ENCODE peak calls at places on chromosomes 4 and X, in seven cellular contexts. L, K, G, W, Y, U and X are unnamed samples.

GRCh38 chrX:71366674-71367256 is 608 bp downstream of the TAF1 start:
- DNase-seq in L (peak), K (peak), G (peak), W (no peak), Y (peak), U (no peak), X (no peak)

GRCh38 chr4:58600290-58600689 is 1490.1 kb upstream of the IGFBP7 start:
- DNase-seq in L (no peak), K (no peak), G (no peak), W (no peak), Y (no peak), U (no peak), X (no peak)

GRCh38 chr4:183422962-183423653 is 21.3 kb upstream of the CDKN2AIP start:
- DNase-seq in L (no peak), K (no peak), G (peak), W (no peak), Y (no peak), U (no peak), X (peak)

GRCh38 chr4:1691737-1692373 is 7.7 kb upstream of the FAM53A start:
- DNase-seq in L (no peak), K (peak), G (no peak), W (peak), Y (no peak), U (no peak), X (no peak)

GRCh38 chr4:116015062-116015461 is 901.6 kb upstream of the NDST4 start:
- DNase-seq in L (no peak), K (no peak), G (no peak), W (no peak), Y (no peak), U (no peak), X (no peak)

GRCh38 chr4:139806929-139807328 is 141.3 kb downstream of the MGST2 start:
- DNase-seq in L (no peak), K (no peak), G (no peak), W (no peak), Y (no peak), U (no peak), X (no peak)

GRCh38 chr4:76457885-76458284 is 22.9 kb downstream of the SHROOM3 start:
- DNase-seq in L (peak), K (no peak), G (no peak), W (no peak), Y (no peak), U (no peak), X (peak)

GRCh38 chr4:14783011-14783877 is 219.0 kb upstream of the CPEB2 start:
- DNase-seq in L (no peak), K (no peak), G (peak), W (no peak), Y (peak), U (no peak), X (peak)

GRCh38 chrX:100413231-100413630 is 3.2 kb upstream of the PCDH19 start:
- DNase-seq in L (peak), K (no peak), G (peak), W (no peak), Y (peak), U (no peak), X (peak)

GRCh38 chr4:3302164-3302785 is 9.5 kb downstream of the RGS12 start:
- DNase-seq in L (no peak), K (no peak), G (no peak), W (peak), Y (peak), U (no peak), X (peak)

GRCh38 chrX:85570496-85570895 is 191.0 kb upstream of the POF1B start:
- DNase-seq in L (no peak), K (no peak), G (no peak), W (no peak), Y (no peak), U (no peak), X (no peak)

GRCh38 chr4:169010125-169011023 is at the start of gene CBR4:
- DNase-seq in L (peak), K (peak), G (peak), W (peak), Y (peak), U (peak), X (peak)

GRCh38 chr4:140703463-140703862 is 52.7 kb downstream of the TBC1D9 start:
- DNase-seq in L (no peak), K (no peak), G (peak), W (no peak), Y (no peak), U (no peak), X (no peak)

GRCh38 chr4:108370291-108370690 is 201.6 kb upstream of the LEF1 start:
- DNase-seq in L (no peak), K (no peak), G (no peak), W (no peak), Y (peak), U (no peak), X (no peak)

GRCh38 chrX:74280759-74281158 is 23.2 kb upstream of the ZCCHC13 start:
- DNase-seq in L (no peak), K (no peak), G (no peak), W (no peak), Y (peak), U (no peak), X (no peak)

GRCh38 chr4:1448589-1449420 is 42.6 kb upstream of the NKX1-1 start:
- DNase-seq in L (no peak), K (peak), G (no peak), W (no peak), Y (no peak), U (no peak), X (no peak)

GRCh38 chr4:92520563-92520962 is 216.8 kb downstream of the GRID2 start:
- DNase-seq in L (no peak), K (no peak), G (no peak), W (no peak), Y (no peak), U (no peak), X (no peak)

GRCh38 chr4:139488442-139488841 is 34.5 kb downstream of the RAB33B start:
- DNase-seq in L (no peak), K (no peak), G (no peak), W (no peak), Y (no peak), U (no peak), X (no peak)

GRCh38 chrX:24259544-24260240 is 54.2 kb downstream of the SUPT20HL2 start:
- DNase-seq in L (peak), K (no peak), G (peak), W (peak), Y (peak), U (no peak), X (peak)

GRCh38 chrX:20026278-20026677 is 35.4 kb upstream of the BCLAF3 start:
- DNase-seq in L (no peak), K (no peak), G (peak), W (no peak), Y (no peak), U (no peak), X (peak)